ENCODE peak calls at places on chromosomes 11 and 22, in six cellular contexts. T, L, F, D, A and H are unnamed samples.
A peak's percentile ranks its signal among the peaks of the same experiment; 100 is the strongest.

GRCh38 chr22:46087816-46088277 is 62.5 kb upstream of the PPARA start:
- DNase-seq in A (no peak), F (no peak), T (peak; percentile 94), D (peak; percentile 98), L (peak; percentile 93), H (no peak)

GRCh38 chr11:15816996-15817395 is 539.4 kb downstream of the SOX6 start:
- DNase-seq in L (no peak), F (no peak), A (no peak), D (no peak), T (no peak), H (no peak)

GRCh38 chr11:117062503-117062902 is 35.7 kb downstream of the SIK3 start:
- DNase-seq in F (no peak), A (no peak), T (no peak), D (no peak), L (no peak), H (no peak)

GRCh38 chr11:78415338-78415737 is 2.3 kb downstream of the GAB2 start:
- DNase-seq in D (no peak), L (no peak), A (no peak), T (no peak), F (no peak), H (no peak)

GRCh38 chr11:14423633-14424032 is 64.7 kb upstream of the RRAS2 start:
- DNase-seq in A (peak; percentile 52), D (no peak), T (no peak), F (no peak), L (no peak), H (no peak)

GRCh38 chr11:19889531-19889930 is 176.9 kb downstream of the NAV2 start:
- DNase-seq in D (no peak), T (no peak), A (no peak), L (no peak), F (no peak), H (no peak)

GRCh38 chr11:66333896-66334604 is 2.2 kb downstream of the RIN1 start:
- DNase-seq in L (no peak), F (no peak), D (no peak), A (no peak), T (peak; percentile 20), H (no peak)

GRCh38 chr11:74849525-74850391 is 99.1 kb downstream of the XRRA1 start:
- DNase-seq in T (peak; percentile 42), L (no peak), F (no peak), A (peak; percentile 74), D (no peak), H (peak; percentile 49)

GRCh38 chr22:33109532-33110148 is 51.5 kb upstream of the SYN3 start:
- DNase-seq in F (no peak), A (no peak), T (no peak), L (no peak), D (no peak), H (no peak)

GRCh38 chr11:59710136-59710847 is 3.4 kb downstream of the OR10V1 start:
- DNase-seq in A (no peak), F (no peak), T (no peak), L (no peak), D (no peak), H (no peak)

GRCh38 chr22:24421428-24421931 is 5.9 kb upstream of the ADORA2A start:
- DNase-seq in F (no peak), T (no peak), L (no peak), D (no peak), A (peak; percentile 14), H (no peak)

GRCh38 chr11:69252494-69252845 is 41.5 kb upstream of the MYEOV start:
- DNase-seq in D (no peak), T (no peak), L (no peak), F (no peak), A (no peak), H (peak; percentile 15)

GRCh38 chr11:61041755-61042518 is 60.4 kb upstream of the CD5 start:
- DNase-seq in L (no peak), D (no peak), T (no peak), F (peak; percentile 70), A (peak; percentile 52), H (no peak)

GRCh38 chr11:78669249-78669648 is 94.6 kb upstream of the NARS2 start:
- DNase-seq in L (no peak), A (no peak), D (no peak), F (no peak), T (no peak), H (no peak)

GRCh38 chr11:23226331-23226909 is 366.1 kb upstream of the CCDC179 start:
- DNase-seq in T (no peak), A (no peak), F (no peak), D (no peak), L (no peak), H (no peak)

GRCh38 chr11:20131744-20132666 is 28.3 kb downstream of the DBX1 start:
- DNase-seq in A (peak; percentile 72), L (peak; percentile 60), D (peak; percentile 17), T (peak; percentile 46), F (peak; percentile 37), H (peak; percentile 63)

GRCh38 chr11:11211888-11212287 is 141.2 kb downstream of the CSNK2A3 start:
- DNase-seq in A (peak; percentile 12), T (no peak), F (no peak), D (no peak), L (no peak), H (peak; percentile 53)

GRCh38 chr22:49206281-49206680 is 621.4 kb downstream of the BRD1 start:
- DNase-seq in F (no peak), D (no peak), A (no peak), L (no peak), T (no peak), H (no peak)

GRCh38 chr11:74269161-74269809 is 42.2 kb downstream of the P4HA3 start:
- DNase-seq in F (no peak), D (no peak), L (no peak), T (no peak), A (no peak), H (peak; percentile 21)

GRCh38 chr11:16632295-16633200 is 105.9 kb upstream of the C11orf58 start:
- DNase-seq in D (no peak), L (no peak), T (no peak), A (peak; percentile 66), F (no peak), H (peak; percentile 62)

GRCh38 chr11:3849297-3849874 is 6.1 kb upstream of the STIM1 start:
- DNase-seq in D (no peak), A (peak; percentile 74), F (no peak), T (no peak), L (peak; percentile 78), H (peak; percentile 52)

GRCh38 chr22:40403651-40404050 is 33.3 kb downstream of the SGSM3 start:
- DNase-seq in F (no peak), L (no peak), T (no peak), D (no peak), A (no peak), H (no peak)

GRCh38 chr11:36333468-36333867 is 37.4 kb downstream of the PRR5L start:
- DNase-seq in A (peak; percentile 59), F (no peak), L (no peak), D (no peak), T (no peak), H (peak; percentile 89)

GRCh38 chr11:66419825-66420224 is 1.0 kb upstream of the NPAS4 start:
- DNase-seq in T (no peak), D (no peak), A (no peak), L (no peak), F (no peak), H (no peak)

GRCh38 chr11:134069426-134069921 is 602 bp downstream of the JAM3 start:
- DNase-seq in T (peak; percentile 50), D (peak; percentile 16), F (no peak), A (no peak), L (no peak), H (no peak)

GRCh38 chr11:27392715-27393114 is 29.7 kb upstream of the CCDC34 start:
- DNase-seq in A (peak; percentile 74), F (no peak), L (no peak), T (no peak), D (no peak), H (peak; percentile 62)

GRCh38 chr22:20636945-20637344 is 129.5 kb downstream of the MED15 start:
- DNase-seq in A (no peak), T (no peak), F (no peak), L (no peak), D (no peak), H (no peak)

GRCh38 chr11:35007277-35007676 is 90.9 kb downstream of the PDHX start:
- DNase-seq in T (no peak), A (no peak), L (no peak), F (no peak), D (no peak), H (no peak)

GRCh38 chr22:30212363-30212995 is 34.1 kb downstream of the LIF start:
- DNase-seq in D (no peak), L (peak; percentile 66), F (no peak), A (peak; percentile 95), T (peak; percentile 69), H (peak; percentile 96)

GRCh38 chr11:8229299-8230177 is 34.1 kb downstream of the LMO1 start:
- DNase-seq in L (no peak), T (peak; percentile 44), D (no peak), A (peak; percentile 66), F (no peak), H (peak; percentile 71)

GRCh38 chr22:49209452-49210195 is 618.0 kb downstream of the BRD1 start:
- DNase-seq in L (no peak), A (no peak), D (peak; percentile 46), F (no peak), T (no peak), H (no peak)

GRCh38 chr11:70398834-70399680 is 728 bp downstream of the CTTN start:
- DNase-seq in L (no peak), A (no peak), T (no peak), D (no peak), F (no peak), H (peak; percentile 69)

GRCh38 chr11:130156108-130157022 is 3.2 kb upstream of the ST14 start:
- DNase-seq in F (no peak), L (no peak), A (peak; percentile 67), D (no peak), T (no peak), H (peak; percentile 57)

GRCh38 chr11:8268530-8269461 is 5.1 kb upstream of the LMO1 start:
- DNase-seq in T (no peak), A (no peak), F (no peak), D (no peak), L (no peak), H (no peak)

GRCh38 chr22:47163876-47164513 is 401.5 kb downstream of the TBC1D22A start:
- DNase-seq in L (no peak), F (no peak), A (no peak), T (no peak), D (no peak), H (no peak)